ENCODE peak calls at places on chromosomes 13 and 19, in eight cellular contexts. R, Z, I, B, L, P, V and N are unnamed samples.

GRCh38 chr19:49387936-49388372 is at the start of gene KASH5:
- DNase-seq in R (peak; percentile 73), B (peak; percentile 87), P (no peak), L (no peak), I (peak; percentile 88), Z (peak; percentile 52), V (peak; percentile 62), N (no peak)

GRCh38 chr13:78606471-78607408 is 3.4 kb upstream of the POU4F1 start:
- DNase-seq in Z (no peak), L (no peak), V (no peak), B (no peak), I (no peak), R (no peak), P (no peak), N (no peak)

GRCh38 chr19:11421607-11422098 is 2.5 kb upstream of the RGL3 start:
- DNase-seq in V (no peak), L (peak; percentile 48), P (peak; percentile 43), B (peak; percentile 51), I (peak; percentile 50), Z (no peak), R (peak; percentile 73), N (no peak)

GRCh38 chr13:50379584-50379983 is 364.3 kb downstream of the KCNRG start:
- DNase-seq in I (no peak), Z (no peak), R (no peak), L (no peak), P (no peak), B (no peak), V (no peak), N (no peak)

GRCh38 chr13:43036386-43037220 is 13.2 kb downstream of the DNAJC15 start:
- DNase-seq in Z (no peak), I (peak; percentile 64), B (no peak), V (no peak), R (peak; percentile 87), L (no peak), P (no peak), N (no peak)

GRCh38 chr13:105814902-105815250 is 720.6 kb downstream of the EFNB2 start:
- DNase-seq in I (no peak), R (no peak), P (no peak), V (no peak), B (no peak), Z (no peak), L (no peak), N (no peak)

GRCh38 chr19:46614114-46614701 is 10.7 kb downstream of the PTGIR start:
- DNase-seq in L (peak; percentile 87), R (peak; percentile 88), V (peak; percentile 66), B (peak; percentile 82), Z (peak; percentile 77), P (peak; percentile 92), I (peak; percentile 91), N (peak; percentile 80)

GRCh38 chr19:47231215-47232054 is 436 bp upstream of the BBC3 start:
- DNase-seq in Z (peak; percentile 76), B (peak; percentile 78), L (peak; percentile 86), I (peak; percentile 94), P (peak; percentile 95), V (peak; percentile 80), R (peak; percentile 94), N (peak; percentile 76)

GRCh38 chr19:54063350-54064078 is at the start of gene VSTM1:
- DNase-seq in P (no peak), L (no peak), Z (no peak), B (no peak), V (no peak), I (no peak), R (no peak), N (no peak)

GRCh38 chr19:18150776-18151624 is 2.0 kb upstream of the PIK3R2 start:
- DNase-seq in R (no peak), B (no peak), L (no peak), P (no peak), Z (peak; percentile 10), I (peak; percentile 54), V (no peak), N (no peak)

GRCh38 chr19:49656456-49657109 is 9.1 kb downstream of the IRF3 start:
- DNase-seq in V (no peak), L (no peak), Z (no peak), B (no peak), R (no peak), I (no peak), P (no peak), N (no peak)

GRCh38 chr19:38729653-38730469 is 14.4 kb downstream of the CAPN12 start:
- DNase-seq in Z (peak; percentile 45), L (peak; percentile 89), V (peak; percentile 47), B (no peak), I (peak; percentile 78), R (peak; percentile 78), P (peak; percentile 92), N (peak; percentile 64)

GRCh38 chr13:64410654-64411053 is 2819.5 kb downstream of the PCDH9 start:
- DNase-seq in L (no peak), B (no peak), Z (no peak), P (no peak), R (no peak), V (no peak), I (no peak), N (no peak)

GRCh38 chr13:38223093-38223492 is 126.6 kb upstream of the UFM1 start:
- DNase-seq in R (no peak), Z (peak; percentile 30), B (no peak), I (no peak), P (no peak), L (peak; percentile 32), V (no peak), N (peak; percentile 32)

GRCh38 chr19:50173144-50173543 is 10.1 kb upstream of the IZUMO2 start:
- DNase-seq in L (no peak), B (no peak), P (peak; percentile 63), R (no peak), Z (no peak), V (no peak), I (no peak), N (no peak)

GRCh38 chr13:109200556-109200955 is 571.1 kb downstream of the MYO16 start:
- DNase-seq in L (no peak), V (no peak), P (no peak), R (no peak), B (no peak), I (no peak), Z (no peak), N (no peak)

GRCh38 chr13:109192306-109192705 is 562.9 kb downstream of the MYO16 start:
- DNase-seq in B (no peak), R (no peak), L (no peak), I (no peak), Z (no peak), V (no peak), P (no peak), N (no peak)

GRCh38 chr13:109199280-109199679 is 569.9 kb downstream of the MYO16 start:
- DNase-seq in V (no peak), I (no peak), B (no peak), Z (no peak), R (no peak), P (no peak), L (no peak), N (no peak)

GRCh38 chr13:109198585-109198984 is 569.2 kb downstream of the MYO16 start:
- DNase-seq in L (no peak), R (no peak), V (no peak), Z (peak; percentile 8), B (peak; percentile 51), I (no peak), P (no peak), N (peak; percentile 54)

DNA sequence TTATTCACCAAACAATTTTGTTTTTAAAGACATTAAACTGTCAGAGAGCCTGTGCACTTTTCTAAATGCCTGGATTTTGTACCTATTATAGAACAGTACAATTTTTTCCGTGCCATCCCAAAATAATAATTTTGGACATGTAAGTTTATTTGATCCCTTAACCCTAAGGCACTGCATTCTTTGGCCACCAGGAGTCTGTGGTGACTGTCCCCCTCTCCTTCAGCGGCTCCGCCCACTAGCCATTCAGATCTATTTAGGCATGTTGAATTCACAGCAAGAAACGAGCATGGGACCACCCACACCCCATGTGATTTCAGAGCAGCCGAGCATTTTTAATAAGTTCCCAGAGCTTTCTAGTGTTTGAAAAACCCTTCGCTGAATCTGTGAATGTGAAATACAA is 567.5 kb downstream of the MYO16 start:
- DNase-seq in V (no peak), B (no peak), R (no peak), P (no peak), L (peak; percentile 13), Z (no peak), I (no peak), N (no peak)
- TF ChIP-seq CTCF in V (no peak), B (no peak), R (no peak), P (no peak), L (peak; percentile 56), Z (peak; percentile 10), I (no peak), N (no peak)

GRCh38 chr19:42606660-42607351 is 12.1 kb upstream of the CEACAM8 start:
- DNase-seq in L (peak; percentile 83), Z (peak; percentile 40), P (peak; percentile 88), R (peak; percentile 34), V (no peak), B (peak; percentile 68), I (peak; percentile 98), N (peak; percentile 74)
- TF ChIP-seq CTCF in L (peak; percentile 88), Z (peak; percentile 75), P (peak; percentile 89), R (peak; percentile 54), V (peak; percentile 50), B (peak; percentile 82), I (peak; percentile 89), N (peak; percentile 74)

GRCh38 chr19:1051791-1052190 is 11.9 kb downstream of the ABCA7 start:
- DNase-seq in B (no peak), L (no peak), V (no peak), Z (no peak), P (no peak), I (no peak), R (no peak), N (no peak)

GRCh38 chr19:1052349-1052967 is 12.6 kb downstream of the ABCA7 start:
- DNase-seq in V (no peak), R (no peak), P (no peak), L (no peak), B (no peak), I (no peak), Z (no peak), N (no peak)

GRCh38 chr19:1054102-1055027 is 12.6 kb upstream of the ARHGAP45 start:
- DNase-seq in P (no peak), V (no peak), I (no peak), L (no peak), B (no peak), Z (no peak), R (no peak), N (no peak)

GRCh38 chr19:1055028-1055425 is 11.9 kb upstream of the ARHGAP45 start:
- DNase-seq in Z (no peak), V (no peak), L (no peak), I (no peak), P (no peak), R (no peak), B (no peak), N (no peak)

GRCh38 chr19:1053176-1054101 is 13.5 kb upstream of the ARHGAP45 start:
- DNase-seq in P (no peak), V (no peak), L (no peak), B (no peak), I (no peak), R (no peak), Z (no peak), N (no peak)
- TF ChIP-seq CTCF in P (no peak), V (no peak), L (no peak), B (no peak), I (no peak), R (no peak), Z (no peak), N (no peak)

DNA sequence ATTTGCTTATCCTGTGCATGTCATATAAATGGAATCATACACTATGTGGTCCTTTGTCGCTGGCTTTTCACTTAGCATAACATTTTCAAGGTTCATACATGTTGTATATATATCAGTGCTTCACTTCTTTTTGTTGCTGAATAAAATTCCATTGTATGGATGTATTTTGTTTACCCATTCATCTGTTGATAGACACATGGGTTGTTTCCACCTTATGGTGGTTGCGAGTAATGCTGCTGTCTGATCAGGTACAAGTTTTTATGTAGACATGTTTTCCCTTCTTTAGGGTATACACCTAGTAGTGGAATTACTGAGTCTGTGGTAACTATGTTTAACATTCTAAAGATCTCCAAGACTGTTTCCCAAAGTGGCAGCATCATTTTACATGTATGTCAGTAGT is 102.5 kb downstream of the RNF17 start:
- DNase-seq in V (no peak), P (no peak), I (no peak), Z (no peak), B (no peak), R (no peak), L (no peak), N (no peak)
- TF ChIP-seq CTCF in V (no peak), P (no peak), I (no peak), Z (no peak), B (no peak), R (no peak), L (peak; percentile 20), N (no peak)